ENCODE peak calls at places on chromosome 10, in nine cellular contexts. K is activated T-helper 1 cell treated with Interleukin-2 at 50 U/mL for 16 hours; I is amniotic stem cell; O is T1000; H is heart left ventricle; S is NCI-H460; B is stimulated activated CD4-positive, alpha-beta T cell treated with anti-CD3 and anti-CD28 coated beads, TNF-alpha, amount 100 ng/mL, for 4 hours; R is M059J; W is retina. J is an unnamed sample.

GRCh38 chr10:24453973-24454372 is 245.0 kb downstream of the KIAA1217 start:
- DNase-seq in H (no peak), S (no peak), R (no peak), K (no peak), O (no peak), B (no peak), W (no peak), I (no peak), J (no peak)

GRCh38 chr10:3830946-3831345 is 45.9 kb upstream of the KLF6 start:
- DNase-seq in O (no peak), S (no peak), I (no peak), W (no peak), K (no peak), H (no peak), B (no peak), R (no peak), J (no peak)

GRCh38 chr10:103457176-103457712 is 1.5 kb downstream of the CALHM1 start:
- DNase-seq in W (no peak), R (no peak), S (no peak), B (no peak), O (no peak), H (no peak), K (no peak), I (no peak), J (no peak)

GRCh38 chr10:33267708-33268107 is 66.8 kb downstream of the NRP1 start:
- DNase-seq in K (no peak), O (no peak), W (no peak), B (no peak), S (no peak), I (no peak), H (no peak), R (no peak), J (no peak)

GRCh38 chr10:120188950-120189349 is 268.1 kb upstream of the PLPP4 start:
- DNase-seq in S (no peak), I (no peak), K (no peak), W (no peak), R (peak; percentile 22), B (no peak), H (no peak), O (no peak), J (no peak)

GRCh38 chr10:71068811-71069411 is 143.5 kb upstream of the UNC5B start:
- DNase-seq in S (no peak), R (peak; percentile 59), B (no peak), K (no peak), W (no peak), I (no peak), H (peak; percentile 67), O (no peak), J (no peak)

GRCh38 chr10:21497177-21497807 is 28.2 kb downstream of the SKIDA1 start:
- DNase-seq in K (no peak), H (peak; percentile 94), R (peak; percentile 84), W (peak; percentile 88), I (peak; percentile 52), B (no peak), O (peak; percentile 100), S (peak; percentile 90), J (peak; percentile 65)

GRCh38 chr10:92350411-92350810 is 59.4 kb downstream of the MARCHF5 start:
- DNase-seq in B (no peak), I (no peak), R (no peak), K (no peak), O (no peak), W (no peak), H (no peak), S (no peak), J (no peak)

GRCh38 chr10:2188371-2188770 is 451.0 kb upstream of the ADARB2 start:
- DNase-seq in O (no peak), B (no peak), K (no peak), S (no peak), R (no peak), H (no peak), I (no peak), W (no peak), J (no peak)

GRCh38 chr10:124648738-124649137 is 95.4 kb downstream of the FAM53B start:
- DNase-seq in O (no peak), H (peak; percentile 80), S (no peak), W (peak; percentile 9), K (peak; percentile 35), R (peak; percentile 48), I (no peak), B (no peak), J (no peak)

GRCh38 chr10:29949411-29950011 is 109.9 kb downstream of the JCAD start:
- DNase-seq in H (no peak), S (no peak), R (peak; percentile 90), W (no peak), K (no peak), B (no peak), O (no peak), I (peak; percentile 89), J (no peak)

GRCh38 chr10:25078659-25079429 is 62.4 kb downstream of the THNSL1 start:
- DNase-seq in S (no peak), O (no peak), I (no peak), H (no peak), K (no peak), R (no peak), W (no peak), B (no peak), J (no peak)

GRCh38 chr10:35691522-35692236 is 49.6 kb upstream of the FZD8 start:
- DNase-seq in H (no peak), O (no peak), B (no peak), K (no peak), W (peak; percentile 38), R (no peak), S (no peak), I (no peak), J (no peak)

GRCh38 chr10:102281103-102281502 is 35.8 kb downstream of the GBF1 start:
- DNase-seq in W (no peak), R (no peak), I (no peak), S (no peak), K (no peak), H (no peak), O (no peak), B (no peak), J (no peak)

GRCh38 chr10:110357252-110357780 is 52.6 kb upstream of the SMNDC1 start:
- DNase-seq in K (peak; percentile 33), B (peak; percentile 58), H (no peak), I (peak; percentile 56), W (no peak), S (no peak), O (peak; percentile 25), R (peak; percentile 89), J (no peak)